ENCODE peak calls at places on chromosomes 7 and 10, in eight cellular contexts. M, W, L, J, U, D, Y and I are unnamed samples.

GRCh38 chr7:128838981-128839731 is 8.9 kb downstream of the FLNC start:
- DNase-seq in M (no peak), W (no peak), L (no peak), J (no peak), U (no peak), D (no peak), Y (no peak), I (peak; percentile 10)

GRCh38 chr10:63256047-63256773 is 123.1 kb downstream of the NRBF2 start:
- DNase-seq in M (no peak), W (no peak), L (peak; percentile 42), J (no peak), U (peak; percentile 60), D (peak; percentile 68), Y (no peak), I (no peak)

GRCh38 chr10:76206797-76207352 is 775.5 kb downstream of the LRMDA start:
- DNase-seq in M (no peak), W (no peak), L (no peak), J (no peak), U (no peak), D (no peak), Y (no peak), I (no peak)

GRCh38 chr10:32846974-32847373 is 111.1 kb downstream of the ITGB1 start:
- DNase-seq in M (no peak), W (no peak), L (no peak), J (no peak), U (no peak), D (no peak), Y (no peak), I (no peak)

GRCh38 chr10:69860290-69860689 is 58.6 kb downstream of the COL13A1 start:
- DNase-seq in M (no peak), W (no peak), L (no peak), J (no peak), U (no peak), D (no peak), Y (no peak), I (no peak)

GRCh38 chr7:2633538-2634264 is 1.9 kb downstream of the TTYH3 start:
- DNase-seq in M (no peak), W (peak; percentile 62), L (peak; percentile 50), J (peak; percentile 70), U (no peak), D (peak; percentile 90), Y (peak; percentile 89), I (no peak)

GRCh38 chr10:131646551-131647525 is 254.0 kb upstream of the PPP2R2D start:
- DNase-seq in M (no peak), W (no peak), L (no peak), J (no peak), U (no peak), D (no peak), Y (no peak), I (no peak)

GRCh38 chr7:77729574-77730348 is 33.5 kb downstream of the RSBN1L start:
- DNase-seq in M (no peak), W (no peak), L (no peak), J (no peak), U (no peak), D (no peak), Y (peak; percentile 31), I (no peak)

GRCh38 chr10:109934958-109935793 is 11.9 kb upstream of the XPNPEP1 start:
- DNase-seq in M (peak; percentile 55), W (no peak), L (peak; percentile 99), J (peak; percentile 56), U (no peak), D (peak; percentile 79), Y (peak; percentile 83), I (no peak)

GRCh38 chr7:101746311-101746710 is 71.1 kb upstream of the CUX1 start:
- DNase-seq in M (no peak), W (no peak), L (no peak), J (no peak), U (peak; percentile 68), D (no peak), Y (no peak), I (no peak)

GRCh38 chr10:12350167-12350872 is 973 bp downstream of the CAMK1D start:
- DNase-seq in M (peak; percentile 28), W (peak; percentile 53), L (peak; percentile 35), J (peak; percentile 32), U (peak; percentile 57), D (peak; percentile 49), Y (peak; percentile 45), I (peak; percentile 68)

GRCh38 chr7:3575753-3576531 is 274.9 kb downstream of the SDK1 start:
- DNase-seq in M (no peak), W (no peak), L (no peak), J (no peak), U (no peak), D (no peak), Y (no peak), I (no peak)

GRCh38 chr10:279232-279631 is 144.0 kb downstream of the ZMYND11 start:
- DNase-seq in M (no peak), W (no peak), L (no peak), J (no peak), U (no peak), D (no peak), Y (no peak), I (no peak)

GRCh38 chr7:39703143-39703542 is 79.8 kb downstream of the RALA start:
- DNase-seq in M (no peak), W (no peak), L (no peak), J (no peak), U (no peak), D (no peak), Y (peak; percentile 27), I (no peak)

GRCh38 chr10:28564905-28565304 is 32.0 kb downstream of the WAC start:
- DNase-seq in M (no peak), W (no peak), L (peak; percentile 23), J (no peak), U (no peak), D (peak; percentile 20), Y (peak; percentile 40), I (no peak)

GRCh38 chr7:44100458-44101303 is 3.5 kb upstream of the AEBP1 start:
- DNase-seq in M (no peak), W (peak; percentile 58), L (no peak), J (no peak), U (peak; percentile 84), D (peak; percentile 69), Y (peak; percentile 78), I (no peak)

GRCh38 chr10:72053690-72054089 is 34.7 kb downstream of the SPOCK2 start:
- DNase-seq in M (no peak), W (no peak), L (no peak), J (no peak), U (no peak), D (no peak), Y (no peak), I (no peak)

GRCh38 chr10:72058989-72059842 is 29.1 kb downstream of the SPOCK2 start:
- DNase-seq in M (no peak), W (no peak), L (peak; percentile 73), J (no peak), U (no peak), D (peak; percentile 30), Y (no peak), I (no peak)

GRCh38 chr10:72058347-72058898 is 29.9 kb downstream of the SPOCK2 start:
- DNase-seq in M (no peak), W (no peak), L (no peak), J (no peak), U (no peak), D (no peak), Y (no peak), I (no peak)

GRCh38 chr10:72056932-72057751 is 31.2 kb downstream of the SPOCK2 start:
- DNase-seq in M (no peak), W (no peak), L (no peak), J (no peak), U (no peak), D (no peak), Y (no peak), I (no peak)

GRCh38 chr10:72056113-72056512 is 32.2 kb downstream of the SPOCK2 start:
- DNase-seq in M (no peak), W (no peak), L (no peak), J (no peak), U (no peak), D (no peak), Y (no peak), I (no peak)
- TF ChIP-seq CTCF in M (no peak), W (no peak), L (no peak), J (no peak), U (no peak), D (no peak), Y (no peak), I (no peak)

GRCh38 chr7:31763548-31763947 is 76.5 kb downstream of the PPP1R17 start:
- DNase-seq in M (no peak), W (no peak), L (no peak), J (no peak), U (no peak), D (no peak), Y (no peak), I (no peak)
- TF ChIP-seq CTCF in M (no peak), W (no peak), L (peak; percentile 22), J (peak; percentile 41), U (peak; percentile 60), D (peak; percentile 17), Y (peak; percentile 13), I (peak; percentile 22)

GRCh38 chr10:124652701-124653100 is 91.5 kb downstream of the FAM53B start:
- DNase-seq in M (no peak), W (no peak), L (no peak), J (no peak), U (no peak), D (no peak), Y (no peak), I (no peak)

GRCh38 chr10:124654686-124655085 is 89.5 kb downstream of the FAM53B start:
- DNase-seq in M (no peak), W (no peak), L (no peak), J (peak; percentile 70), U (no peak), D (no peak), Y (no peak), I (no peak)

GRCh38 chr10:124653811-124654651 is 90.1 kb downstream of the FAM53B start:
- DNase-seq in M (peak; percentile 49), W (peak; percentile 45), L (no peak), J (peak; percentile 66), U (no peak), D (no peak), Y (no peak), I (no peak)

GRCh38 chr10:124652200-124652599 is 92.0 kb downstream of the FAM53B start:
- DNase-seq in M (no peak), W (no peak), L (no peak), J (no peak), U (no peak), D (no peak), Y (no peak), I (no peak)

GRCh38 chr10:124653311-124653710 is 90.9 kb downstream of the FAM53B start:
- DNase-seq in M (no peak), W (no peak), L (no peak), J (no peak), U (no peak), D (no peak), Y (no peak), I (no peak)
- TF ChIP-seq CTCF in M (no peak), W (no peak), L (no peak), J (no peak), U (no peak), D (no peak), Y (no peak), I (no peak)

DNA sequence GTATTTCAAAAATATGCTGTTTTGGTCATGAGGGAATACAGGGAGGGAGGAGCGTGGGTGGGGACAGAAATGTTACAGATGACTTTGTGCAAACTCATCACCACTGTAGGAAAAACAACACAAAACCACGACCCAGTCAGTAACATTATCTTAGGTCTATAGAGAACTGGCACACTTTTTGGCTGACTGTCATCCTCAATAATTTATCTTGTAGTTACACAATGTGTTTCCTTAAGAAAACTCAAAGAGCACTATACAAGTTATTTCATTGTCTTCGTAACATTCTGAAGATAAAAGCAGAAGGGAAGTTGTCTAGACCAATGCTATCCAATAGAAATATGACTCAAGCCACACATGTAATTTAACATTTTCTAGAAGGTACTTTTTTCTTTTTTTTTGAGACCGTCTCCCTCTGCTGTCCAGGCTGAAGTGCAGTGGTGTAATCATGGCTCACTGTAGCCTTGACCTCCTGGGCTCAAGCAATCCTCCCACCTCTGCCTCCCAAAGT is 16.9 kb upstream of the CDK14 start:
- DNase-seq in M (no peak), W (no peak), L (peak; percentile 59), J (peak; percentile 95), U (no peak), D (peak; percentile 98), Y (peak; percentile 81), I (no peak)
- TF ChIP-seq CTCF in M (no peak), W (no peak), L (no peak), J (peak; percentile 12), U (no peak), D (peak; percentile 49), Y (no peak), I (no peak)